ENCODE peak calls at places on chromosomes 3 and 15, in five cellular contexts. E is aorta, X is mammary epithelial cell, A is IMR-90, T is H1. M is an unnamed sample.

GRCh38 chr3:191170097-191170496 is 28.9 kb upstream of the OSTN start:
- DNase-seq in E (no peak), X (no peak), A (no peak), T (no peak), M (no peak)

GRCh38 chr3:129004639-129005295 is 3.7 kb downstream of the EFCC1 start:
- DNase-seq in E (no peak), X (no peak), A (no peak), T (no peak), M (no peak)

GRCh38 chr3:57833763-57834162 is 77.7 kb downstream of the SLMAP start:
- DNase-seq in E (no peak), X (no peak), A (no peak), T (no peak), M (no peak)

GRCh38 chr3:46406440-46406785 is 453 bp downstream of the CCR5AS start:
- DNase-seq in E (no peak), X (no peak), A (peak; percentile 44), T (no peak), M (no peak)

GRCh38 chr3:136078421-136079364 is 113.2 kb downstream of the PPP2R3A start:
- DNase-seq in E (no peak), X (no peak), A (peak; percentile 38), T (no peak), M (no peak)

GRCh38 chr3:58497074-58497473 is 5.2 kb downstream of the KCTD6 start:
- DNase-seq in E (no peak), X (peak; percentile 9), A (no peak), T (no peak), M (peak; percentile 68)

GRCh38 chr3:113495035-113495434 is 19.9 kb downstream of the SPICE1 start:
- DNase-seq in E (no peak), X (peak; percentile 27), A (peak; percentile 44), T (no peak), M (no peak)

GRCh38 chr15:73716417-73716816 is 32.2 kb downstream of the CD276 start:
- DNase-seq in E (no peak), X (no peak), A (no peak), T (no peak), M (no peak)

GRCh38 chr3:15427981-15428380 is 583 bp downstream of the EAF1 start:
- DNase-seq in E (no peak), X (no peak), A (no peak), T (no peak), M (no peak)

GRCh38 chr3:141230293-141230692 is 1.3 kb upstream of the PXYLP1 start:
- DNase-seq in E (peak; percentile 61), X (no peak), A (no peak), T (no peak), M (no peak)

GRCh38 chr15:91049378-91050127 is 27.2 kb upstream of the VPS33B start:
- DNase-seq in E (no peak), X (peak; percentile 58), A (peak; percentile 53), T (no peak), M (peak; percentile 50)

GRCh38 chr15:85707519-85708338 is 87.0 kb downstream of the KLHL25 start:
- DNase-seq in E (no peak), X (no peak), A (peak; percentile 51), T (no peak), M (no peak)

GRCh38 chr15:40069178-40070165 is 30.5 kb upstream of the SRP14 start:
- DNase-seq in E (peak; percentile 97), X (peak; percentile 39), A (no peak), T (no peak), M (no peak)

GRCh38 chr3:157544501-157545139 is 41.4 kb upstream of the VEPH1 start:
- DNase-seq in E (no peak), X (no peak), A (peak; percentile 74), T (no peak), M (no peak)

GRCh38 chr3:46127503-46127902 is 80.6 kb downstream of the CCR1 start:
- DNase-seq in E (no peak), X (peak; percentile 77), A (peak; percentile 87), T (no peak), M (no peak)

GRCh38 chr15:77021803-77022381 is 27.0 kb downstream of the PSTPIP1 start:
- DNase-seq in E (peak; percentile 71), X (no peak), A (peak; percentile 68), T (no peak), M (no peak)

GRCh38 chr15:41019174-41019573 is 65.9 kb downstream of the CHAC1 start:
- DNase-seq in E (no peak), X (no peak), A (no peak), T (no peak), M (no peak)

DNA sequence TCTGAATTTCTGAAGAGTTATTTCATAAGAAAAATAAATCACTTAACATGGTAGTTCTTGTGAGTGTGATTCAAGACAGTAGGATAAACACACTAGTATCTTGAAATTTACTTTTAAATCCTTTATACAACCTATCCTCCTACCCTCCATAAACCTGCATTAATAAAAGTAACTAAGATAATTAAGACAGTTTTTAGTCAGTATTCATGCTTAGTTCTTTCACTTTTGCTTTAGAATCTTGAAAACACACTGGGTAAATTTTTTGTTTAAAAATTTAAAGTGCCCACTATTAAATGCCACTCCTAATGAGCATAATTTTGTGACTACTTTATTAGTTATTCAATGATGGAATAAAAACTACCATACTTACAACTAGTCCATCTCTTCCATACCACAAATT is 28.8 kb downstream of the GOLIM4 start:
- DNase-seq in E (no peak), X (no peak), A (no peak), T (no peak), M (no peak)
- H3K4me1 ChIP-seq in E (no peaks in the 10 kb centered on the region), X (peaks cover 12% of the 10 kb centered on the region), A (peaks cover 13% of the 10 kb centered on the region), T (peaks cover 3% of the 10 kb centered on the region), M (no peaks in the 10 kb centered on the region)

GRCh38 chr3:99845999-99846398 is 28.3 kb downstream of the CMSS1 start:
- DNase-seq in E (no peak), X (no peak), A (no peak), T (no peak), M (no peak)

GRCh38 chr3:99845335-99845734 is 27.7 kb downstream of the CMSS1 start:
- DNase-seq in E (no peak), X (no peak), A (no peak), T (no peak), M (no peak)

GRCh38 chr3:99846472-99846871 is 28.8 kb downstream of the CMSS1 start:
- DNase-seq in E (no peak), X (peak; percentile 45), A (peak; percentile 47), T (no peak), M (no peak)

GRCh38 chr3:99842826-99843589 is 25.3 kb downstream of the CMSS1 start:
- DNase-seq in E (no peak), X (peak; percentile 40), A (peak; percentile 73), T (no peak), M (no peak)

GRCh38 chr3:99843590-99844260 is 26.1 kb downstream of the CMSS1 start:
- DNase-seq in E (no peak), X (no peak), A (no peak), T (no peak), M (no peak)
- H3K4me1 ChIP-seq in E (peaks cover 3% of the 10 kb centered on the region), X (peaks cover 5% of the 10 kb centered on the region), A (peaks cover 15% of the 10 kb centered on the region), T (peaks cover 7% of the 10 kb centered on the region), M (no peaks in the 10 kb centered on the region)

DNA sequence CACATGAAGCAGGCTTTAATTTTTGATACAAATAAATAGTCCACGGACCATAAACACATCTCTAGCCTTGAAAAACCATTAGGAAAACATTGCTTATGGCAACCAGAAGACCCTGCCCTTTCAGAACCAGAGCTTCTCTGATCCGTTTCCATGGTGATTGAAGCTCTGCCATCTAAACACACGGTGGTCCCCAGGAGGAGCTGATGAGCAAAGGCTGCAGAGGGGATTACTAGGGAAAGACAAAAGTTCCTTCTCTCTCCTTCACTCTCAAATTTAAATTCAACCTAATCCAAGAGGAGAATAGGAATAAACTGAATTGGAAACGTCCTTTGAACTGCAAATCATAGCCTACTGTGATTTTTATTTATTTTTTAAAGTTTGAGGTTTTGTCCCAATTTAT is 122.1 kb upstream of the ATP10A start:
- DNase-seq in E (no peak), X (no peak), A (no peak), T (no peak), M (peak; percentile 16)
- H3K4me1 ChIP-seq in E (no peaks in the 10 kb centered on the region), X (no peaks in the 10 kb centered on the region), A (no peaks in the 10 kb centered on the region), T (no peaks in the 10 kb centered on the region), M (no peaks in the 10 kb centered on the region)

GRCh38 chr15:80095511-80095910 is 36.0 kb downstream of the ZFAND6 start:
- DNase-seq in E (no peak), X (no peak), A (no peak), T (no peak), M (no peak)

GRCh38 chr15:80090879-80091503 is 31.5 kb downstream of the ZFAND6 start:
- DNase-seq in E (no peak), X (no peak), A (no peak), T (no peak), M (no peak)

GRCh38 chr15:80099246-80099645 is 39.8 kb downstream of the ZFAND6 start:
- DNase-seq in E (no peak), X (no peak), A (no peak), T (no peak), M (no peak)

GRCh38 chr15:80093854-80094418 is 34.5 kb downstream of the ZFAND6 start:
- DNase-seq in E (peak; percentile 79), X (peak; percentile 54), A (no peak), T (no peak), M (no peak)

DNA sequence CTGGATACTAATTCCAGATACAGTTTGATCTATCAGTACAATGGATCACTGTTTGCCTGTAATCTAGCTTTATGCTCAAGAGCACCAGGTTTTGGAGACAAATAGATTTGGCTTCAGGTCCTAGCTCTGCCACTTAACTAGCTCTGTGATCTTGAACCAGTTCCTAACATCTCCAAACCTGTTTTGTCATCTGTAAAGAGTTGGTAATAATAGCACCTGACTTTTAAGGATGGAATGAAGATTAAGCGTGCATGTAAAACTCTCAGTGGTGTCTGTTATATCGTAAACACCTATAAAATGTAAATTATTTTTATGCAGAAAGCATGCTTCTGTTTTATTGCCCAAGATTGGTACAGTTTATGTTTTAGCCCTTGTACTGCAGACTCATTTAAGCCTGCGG is 36.5 kb downstream of the ZFAND6 start:
- DNase-seq in E (no peak), X (no peak), A (no peak), T (no peak), M (no peak)
- H3K4me1 ChIP-seq in E (peaks cover 10% of the 10 kb centered on the region), X (no peaks in the 10 kb centered on the region), A (peaks cover 4% of the 10 kb centered on the region), T (no peaks in the 10 kb centered on the region), M (no peaks in the 10 kb centered on the region)

GRCh38 chr15:49441816-49442215 is 18.8 kb downstream of the FGF7 start:
- DNase-seq in E (no peak), X (no peak), A (no peak), T (no peak), M (no peak)
- H3K4me1 ChIP-seq in E (peaks cover 2% of the 10 kb centered on the region), X (no peaks in the 10 kb centered on the region), A (peaks cover 20% of the 10 kb centered on the region), T (no peaks in the 10 kb centered on the region), M (no peaks in the 10 kb centered on the region)